ENCODE peak calls at places on chromosome 6, in five cellular contexts. P is foreskin fibroblast, F is AG04450, N is suprapubic skin, E is fibroblast of the aortic adventitia. A is an unnamed sample.

GRCh38 chr6:150710236-150710635 is 110.6 kb downstream of the PLEKHG1 start:
- DNase-seq in P (no peak), E (no peak), F (no peak), N (no peak), A (no peak)

GRCh38 chr6:47057830-47058540 is 15.9 kb upstream of the ADGRF1 start:
- DNase-seq in F (no peak), E (peak), N (no peak), P (no peak), A (no peak)

GRCh38 chr6:67639161-67639560 is 995.9 kb upstream of the ADGRB3 start:
- DNase-seq in P (peak), E (peak), N (no peak), F (no peak), A (no peak)

GRCh38 chr6:2378891-2379652 is 133.7 kb upstream of the GMDS start:
- DNase-seq in N (no peak), E (peak), P (peak), F (no peak), A (no peak)

GRCh38 chr6:26536571-26537159 is 1.5 kb upstream of the HMGN4 start:
- DNase-seq in F (no peak), N (no peak), E (peak), P (peak), A (peak)

GRCh38 chr6:27747637-27748036 is 164.6 kb downstream of the OR2B2 start:
- DNase-seq in E (no peak), F (no peak), N (no peak), P (no peak), A (no peak)

GRCh38 chr6:7974932-7975763 is 64.6 kb upstream of the TXNDC5 start:
- DNase-seq in E (peak), F (peak), P (peak), N (peak), A (no peak)

GRCh38 chr6:156420172-156420993 is 356.8 kb upstream of the ARID1B start:
- DNase-seq in P (no peak), E (peak), N (no peak), F (no peak), A (no peak)

GRCh38 chr6:169866668-169867521 is 115.5 kb downstream of the ERMARD start:
- DNase-seq in E (no peak), F (no peak), N (no peak), P (no peak), A (no peak)

GRCh38 chr6:152129606-152130249 is 322.2 kb downstream of the ESR1 start:
- DNase-seq in E (peak), N (peak), F (peak), P (peak), A (no peak)

GRCh38 chr6:157068691-157069228 is 254.6 kb downstream of the TMEM242 start:
- DNase-seq in P (no peak), N (no peak), F (no peak), E (peak), A (no peak)

GRCh38 chr6:32970413-32971244 is 2.2 kb downstream of the BRD2 start:
- DNase-seq in N (peak), E (peak), F (peak), P (peak), A (peak)

GRCh38 chr6:121691126-121691540 is 255.7 kb downstream of the GJA1 start:
- DNase-seq in P (peak), N (no peak), F (no peak), E (peak), A (no peak)

GRCh38 chr6:15994814-15995459 is 133.9 kb upstream of the MYLIP start:
- DNase-seq in E (no peak), P (no peak), N (no peak), F (no peak), A (no peak)

GRCh38 chr6:7504041-7504440 is 37.4 kb upstream of the DSP start:
- DNase-seq in P (no peak), N (no peak), F (no peak), E (no peak), A (no peak)

GRCh38 chr6:158869604-158870417 is 50.6 kb upstream of the EZR start:
- DNase-seq in N (peak), F (peak), E (peak), P (peak), A (peak)

GRCh38 chr6:22298393-22299010 is 1.7 kb upstream of the PRL start:
- DNase-seq in F (no peak), E (no peak), P (no peak), N (no peak), A (no peak)

GRCh38 chr6:112362027-112362795 is 15.1 kb downstream of the RFPL4B start:
- DNase-seq in P (no peak), E (no peak), F (no peak), N (no peak), A (peak)
- H3K4me3 ChIP-seq in P (no peak), E (no peak), F (no peak), N (no peak), A (no peak)

GRCh38 chr6:52598824-52599190 is 21.9 kb upstream of the TRAM2 start:
- DNase-seq in N (no peak), P (no peak), F (no peak), E (no peak), A (no peak)

GRCh38 chr6:52596371-52597028 is 19.6 kb upstream of the TRAM2 start:
- DNase-seq in F (no peak), N (no peak), E (peak), P (peak), A (no peak)

GRCh38 chr6:52597738-52598122 is 20.9 kb upstream of the TRAM2 start:
- DNase-seq in F (no peak), E (no peak), P (no peak), N (no peak), A (no peak)

GRCh38 chr6:52595796-52596130 is 18.9 kb upstream of the TRAM2 start:
- DNase-seq in F (no peak), E (no peak), N (no peak), P (peak), A (no peak)

GRCh38 chr6:52598123-52598823 is 21.4 kb upstream of the TRAM2 start:
- DNase-seq in E (peak), N (peak), F (no peak), P (peak), A (peak)
- H3K4me3 ChIP-seq in E (no peak), N (peak), F (no peak), P (no peak), A (no peak)

GRCh38 chr6:54784021-54784420 is 62.5 kb upstream of the FAM83B start:
- DNase-seq in F (no peak), P (no peak), E (no peak), N (no peak), A (no peak)
- H3K4me3 ChIP-seq in F (peak), P (no peak), E (no peak), N (no peak), A (no peak)

GRCh38 chr6:167722634-167723309 is 103.9 kb upstream of the AFDN start:
- DNase-seq in N (no peak), F (no peak), P (no peak), E (no peak), A (no peak)
- H3K4me3 ChIP-seq in N (no peak), F (no peak), P (no peak), E (no peak), A (no peak)

DNA sequence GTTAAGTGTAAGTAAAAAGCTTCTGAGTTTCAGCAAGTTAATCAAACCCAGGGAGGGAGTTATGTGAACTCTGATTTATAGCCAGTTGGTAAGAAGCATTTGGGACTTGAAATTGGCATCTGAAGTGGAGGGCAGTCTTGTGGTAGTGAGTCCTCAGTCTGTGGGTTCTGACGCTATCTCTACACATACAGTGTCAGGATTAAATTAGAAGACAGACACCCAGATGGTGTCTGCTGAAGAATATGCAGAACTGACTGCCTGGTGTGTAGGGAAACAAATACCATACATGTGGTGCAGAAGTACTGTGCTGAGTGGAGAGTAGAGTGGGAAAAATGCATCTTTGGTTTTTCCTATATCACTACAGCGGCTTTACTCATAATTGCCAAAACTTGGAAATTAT is 43.5 kb upstream of the PLN start:
- DNase-seq in F (no peak), P (no peak), E (no peak), N (no peak), A (no peak)
- H3K4me3 ChIP-seq in F (no peak), P (no peak), E (no peak), N (no peak), A (no peak)

GRCh38 chr6:132530293-132530974 is 7.6 kb upstream of the TAAR9 start:
- DNase-seq in F (peak), P (peak), N (no peak), E (peak), A (peak)
- H3K4me3 ChIP-seq in F (no peak), P (no peak), N (no peak), E (no peak), A (no peak)

GRCh38 chr6:161654209-161654608 is 380.3 kb upstream of the AGPAT4 start:
- DNase-seq in P (no peak), E (no peak), F (no peak), N (no peak), A (no peak)
- H3K4me3 ChIP-seq in P (no peak), E (no peak), F (no peak), N (no peak), A (no peak)